ENCODE peak calls at places on chromosome 19, in six cellular contexts. One of them, this sample, is unnamed.

GRCh38 chr19:6086081-6086858 is 24.0 kb downstream of the RFX2 start:
- DNase-seq in IMR-90: peak
- DNase-seq in H1: no peak
- DNase-seq in H9: no peak
- DNase-seq in neuronal stem cell: no peak
- DNase-seq in mesendoderm: no peak
- DNase-seq in this sample: peak

GRCh38 chr19:50356691-50357177 is 8.7 kb downstream of the NAPSA start:
- DNase-seq in H1: no peak
- DNase-seq in IMR-90: no peak
- DNase-seq in H9: no peak
- DNase-seq in neuronal stem cell: no peak
- DNase-seq in mesendoderm: no peak
- DNase-seq in this sample: no peak

GRCh38 chr19:37931941-37932655 is 25.1 kb downstream of the SIPA1L3 start:
- DNase-seq in H1: peak
- DNase-seq in H9: peak
- DNase-seq in mesendoderm: peak
- DNase-seq in IMR-90: peak
- DNase-seq in neuronal stem cell: peak
- DNase-seq in this sample: peak

GRCh38 chr19:54561840-54562239 is 11.8 kb upstream of the LILRA2 start:
- DNase-seq in H1: no peak
- DNase-seq in IMR-90: no peak
- DNase-seq in neuronal stem cell: no peak
- DNase-seq in H9: no peak
- DNase-seq in mesendoderm: no peak
- DNase-seq in this sample: no peak

GRCh38 chr19:45560686-45561085 is 23.9 kb downstream of the OPA3 start:
- DNase-seq in H9: no peak
- DNase-seq in H1: no peak
- DNase-seq in IMR-90: no peak
- DNase-seq in neuronal stem cell: no peak
- DNase-seq in mesendoderm: no peak
- DNase-seq in this sample: no peak

GRCh38 chr19:30444686-30445232 is 72.6 kb downstream of the ZNF536 start:
- DNase-seq in IMR-90: no peak
- DNase-seq in neuronal stem cell: no peak
- DNase-seq in H9: no peak
- DNase-seq in H1: no peak
- DNase-seq in mesendoderm: no peak
- DNase-seq in this sample: no peak

GRCh38 chr19:16677060-16677459 is 16.1 kb downstream of the TMEM38A start:
- DNase-seq in IMR-90: no peak
- DNase-seq in H1: no peak
- DNase-seq in neuronal stem cell: no peak
- DNase-seq in mesendoderm: no peak
- DNase-seq in H9: no peak
- DNase-seq in this sample: no peak

GRCh38 chr19:1173160-1173844 is 766 bp downstream of the SBNO2 start:
- DNase-seq in neuronal stem cell: no peak
- DNase-seq in H1: no peak
- DNase-seq in H9: no peak
- DNase-seq in IMR-90: no peak
- DNase-seq in mesendoderm: no peak
- DNase-seq in this sample: peak

GRCh38 chr19:46378268-46378667 is 31.4 kb downstream of the PPP5C start:
- DNase-seq in H9: no peak
- DNase-seq in mesendoderm: no peak
- DNase-seq in H1: no peak
- DNase-seq in neuronal stem cell: no peak
- DNase-seq in IMR-90: peak
- DNase-seq in this sample: peak

GRCh38 chr19:22945560-22945959 is 57.4 kb downstream of the ZNF728 start:
- DNase-seq in H1: no peak
- DNase-seq in mesendoderm: peak
- DNase-seq in neuronal stem cell: peak
- DNase-seq in H9: no peak
- DNase-seq in IMR-90: peak
- DNase-seq in this sample: peak

GRCh38 chr19:50803633-50804419 is 13.6 kb downstream of the ACP4 start:
- DNase-seq in mesendoderm: no peak
- DNase-seq in IMR-90: no peak
- DNase-seq in H9: no peak
- DNase-seq in H1: no peak
- DNase-seq in neuronal stem cell: no peak
- DNase-seq in this sample: peak

GRCh38 chr19:13120817-13121216 is 2.8 kb downstream of the NACC1 start:
- DNase-seq in H9: no peak
- DNase-seq in neuronal stem cell: no peak
- DNase-seq in IMR-90: peak
- DNase-seq in mesendoderm: no peak
- DNase-seq in H1: no peak
- DNase-seq in this sample: peak

GRCh38 chr19:7372810-7373209 is 24.1 kb downstream of the ARHGEF18 start:
- DNase-seq in H1: no peak
- DNase-seq in mesendoderm: no peak
- DNase-seq in IMR-90: no peak
- DNase-seq in H9: no peak
- DNase-seq in neuronal stem cell: no peak
- DNase-seq in this sample: no peak
- H3K4ac ChIP-seq in H1: no peak
- H3K4ac ChIP-seq in mesendoderm: no peak
- H3K4ac ChIP-seq in IMR-90: no peak
- H3K4ac ChIP-seq in H9: no peak
- H3K4ac ChIP-seq in neuronal stem cell: no peak
- H3K4ac ChIP-seq in this sample: no peak

DNA sequence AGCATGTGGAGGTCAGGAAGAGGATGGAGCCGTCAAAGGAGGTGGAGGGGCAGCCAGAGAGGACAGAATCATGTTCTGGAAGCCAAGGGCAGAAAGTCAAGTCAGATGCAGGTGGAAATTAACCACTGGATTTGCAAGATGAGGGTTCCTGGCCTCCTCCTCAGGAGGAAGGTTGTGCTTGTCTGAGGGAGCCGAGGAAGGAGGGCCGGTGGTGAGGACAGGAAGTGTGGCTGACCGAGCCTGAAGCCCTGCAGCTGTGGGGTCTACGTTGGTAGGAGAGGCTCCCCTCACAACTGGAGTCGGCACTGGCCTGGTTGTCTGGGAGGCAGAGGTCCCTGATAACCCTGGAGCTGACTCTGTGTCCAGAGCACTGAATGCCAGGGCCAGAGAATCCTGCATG is 15.4 kb upstream of the DHDH start:
- DNase-seq in IMR-90: no peak
- DNase-seq in H1: no peak
- DNase-seq in H9: no peak
- DNase-seq in mesendoderm: no peak
- DNase-seq in neuronal stem cell: no peak
- DNase-seq in this sample: no peak
- H2BK15ac ChIP-seq in IMR-90: no peak
- H2BK15ac ChIP-seq in H1: no peak
- H2BK15ac ChIP-seq in H9: no peak
- H2BK15ac ChIP-seq in mesendoderm: no peak
- H2BK15ac ChIP-seq in neuronal stem cell: no peak
- H2BK15ac ChIP-seq in this sample: no peak

DNA sequence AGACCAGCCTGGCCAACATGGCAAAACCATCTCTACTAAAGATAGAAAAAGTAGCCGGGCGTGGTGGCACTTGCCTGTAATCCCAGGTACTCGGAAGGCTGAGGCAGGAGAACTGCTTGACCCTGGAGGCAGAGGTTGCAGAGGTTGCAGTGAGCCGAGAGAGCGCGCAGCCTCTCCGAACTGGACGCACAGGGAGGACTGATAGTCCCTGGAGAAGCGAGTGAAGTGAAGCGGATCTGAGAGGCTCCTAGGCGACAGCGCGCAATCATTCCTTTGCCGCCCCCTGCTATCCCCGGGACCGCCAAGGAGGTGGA is 233 bp downstream of the ZNF561 start:
- DNase-seq in mesendoderm: no peak
- DNase-seq in H9: no peak
- DNase-seq in neuronal stem cell: no peak
- DNase-seq in IMR-90: no peak
- DNase-seq in H1: no peak
- DNase-seq in this sample: no peak
- H4K8ac ChIP-seq in mesendoderm: no peak
- H4K8ac ChIP-seq in H9: no peak
- H4K8ac ChIP-seq in neuronal stem cell: no peak
- H4K8ac ChIP-seq in IMR-90: peak
- H4K8ac ChIP-seq in H1: peak
- H4K8ac ChIP-seq in this sample: peak

DNA sequence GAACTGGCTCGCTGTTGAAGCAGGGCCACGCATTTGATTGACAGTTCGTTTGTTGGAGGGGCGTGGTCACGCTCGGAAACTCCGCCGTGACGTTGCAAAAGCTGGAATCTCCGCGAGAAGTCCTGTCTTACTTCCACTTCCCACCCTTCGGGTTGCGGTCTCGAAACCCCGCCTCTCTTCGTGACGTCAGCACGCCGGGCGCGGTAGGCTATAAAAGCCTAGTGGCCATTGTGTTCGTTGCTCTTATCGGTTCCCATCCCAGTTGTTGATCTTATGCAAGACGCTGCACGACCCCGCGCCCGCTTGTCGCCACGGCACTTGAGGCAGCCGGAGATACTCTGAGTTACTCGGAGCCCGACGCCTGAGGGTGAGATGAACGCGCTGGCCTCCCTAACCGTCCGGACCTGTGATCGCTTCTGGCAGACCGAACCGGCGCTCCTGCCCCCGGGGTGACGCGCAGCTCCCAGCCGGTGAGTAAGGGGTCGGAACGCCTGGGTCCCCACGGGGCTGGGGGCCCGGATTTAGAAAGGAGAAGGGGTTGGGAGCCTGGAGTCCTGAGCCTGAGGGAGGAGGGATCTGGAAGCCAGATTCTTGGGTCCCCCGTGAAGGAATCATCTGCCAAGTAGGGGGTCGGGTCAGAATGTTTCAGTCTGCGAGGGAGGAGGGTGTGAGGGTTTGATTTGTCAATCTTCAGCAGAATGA is at the start of gene PPP1R15A:
- DNase-seq in neuronal stem cell: peak
- DNase-seq in H1: peak
- DNase-seq in mesendoderm: peak
- DNase-seq in IMR-90: peak
- DNase-seq in H9: peak
- DNase-seq in this sample: peak
- H3K4ac ChIP-seq in neuronal stem cell: peak
- H3K4ac ChIP-seq in H1: peak
- H3K4ac ChIP-seq in mesendoderm: peak
- H3K4ac ChIP-seq in IMR-90: peak
- H3K4ac ChIP-seq in H9: peak
- H3K4ac ChIP-seq in this sample: peak

GRCh38 chr19:3636962-3637361 is 10.4 kb upstream of the CACTIN start:
- DNase-seq in H1: no peak
- DNase-seq in mesendoderm: no peak
- DNase-seq in IMR-90: no peak
- DNase-seq in neuronal stem cell: no peak
- DNase-seq in H9: no peak
- DNase-seq in this sample: no peak

GRCh38 chr19:3637621-3638020 is 11.0 kb upstream of the CACTIN start:
- DNase-seq in H1: no peak
- DNase-seq in H9: no peak
- DNase-seq in neuronal stem cell: no peak
- DNase-seq in mesendoderm: no peak
- DNase-seq in IMR-90: no peak
- DNase-seq in this sample: no peak

GRCh38 chr19:3636506-3636905 is 9.9 kb upstream of the CACTIN start:
- DNase-seq in neuronal stem cell: no peak
- DNase-seq in IMR-90: no peak
- DNase-seq in mesendoderm: no peak
- DNase-seq in H9: no peak
- DNase-seq in H1: no peak
- DNase-seq in this sample: no peak

GRCh38 chr19:3639479-3639878 is 12.9 kb upstream of the CACTIN start:
- DNase-seq in IMR-90: no peak
- DNase-seq in mesendoderm: no peak
- DNase-seq in H1: no peak
- DNase-seq in H9: no peak
- DNase-seq in neuronal stem cell: no peak
- DNase-seq in this sample: no peak

DNA sequence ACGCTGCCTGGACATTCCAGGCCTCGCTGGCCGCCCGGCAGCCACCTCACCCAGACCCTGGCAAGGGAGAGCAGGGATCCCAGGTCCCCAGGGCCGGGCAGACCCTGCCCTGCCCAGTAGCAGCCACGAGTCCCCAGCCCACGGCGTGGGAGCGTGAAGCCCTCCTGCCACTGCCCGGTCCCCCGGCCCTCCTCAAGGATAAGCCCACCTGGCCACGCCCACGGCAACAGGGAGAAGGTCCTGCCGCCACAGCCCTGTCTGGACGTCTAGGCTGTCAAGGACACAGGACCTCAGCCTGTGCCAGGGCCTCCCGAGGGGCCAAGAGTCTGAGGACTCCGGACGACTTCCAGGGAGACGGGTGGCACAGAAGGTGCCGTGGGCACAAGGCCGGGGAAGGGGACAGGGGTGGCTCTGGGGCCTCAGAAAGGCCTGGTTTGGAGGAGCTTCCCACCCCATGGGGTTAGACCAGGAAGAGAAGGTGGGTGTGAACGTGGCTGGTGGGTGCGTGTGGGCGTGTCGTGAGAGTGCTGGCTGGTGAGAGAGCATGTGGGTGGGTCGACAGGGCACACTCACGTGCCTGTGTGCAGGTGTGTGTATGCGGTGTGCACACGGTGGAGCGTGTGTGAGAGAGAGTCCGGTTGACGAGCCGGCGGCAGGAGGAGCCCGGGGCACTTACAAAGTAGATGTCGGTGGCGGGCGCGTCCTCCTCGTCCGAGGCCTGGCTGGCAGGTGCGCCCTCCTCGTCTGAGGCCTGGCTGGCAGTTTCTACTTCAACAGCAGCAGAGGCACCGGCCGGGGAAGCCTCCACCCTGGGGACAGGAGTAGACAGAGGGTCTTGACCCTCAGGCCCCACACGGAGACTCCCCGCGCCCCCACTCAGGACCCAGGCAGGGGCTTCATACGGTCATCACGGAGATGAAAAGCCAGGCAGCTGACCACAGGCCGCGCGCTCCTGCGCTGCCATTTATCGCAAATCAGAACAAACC is 11.9 kb upstream of the CACTIN start:
- DNase-seq in IMR-90: no peak
- DNase-seq in H9: no peak
- DNase-seq in neuronal stem cell: no peak
- DNase-seq in H1: no peak
- DNase-seq in mesendoderm: no peak
- DNase-seq in this sample: no peak
- H2BK15ac ChIP-seq in IMR-90: no peak
- H2BK15ac ChIP-seq in H9: no peak
- H2BK15ac ChIP-seq in neuronal stem cell: no peak
- H2BK15ac ChIP-seq in H1: no peak
- H2BK15ac ChIP-seq in mesendoderm: no peak
- H2BK15ac ChIP-seq in this sample: no peak

GRCh38 chr19:34481861-34482379 is 362 bp downstream of the WTIP start:
- DNase-seq in neuronal stem cell: no peak
- DNase-seq in mesendoderm: no peak
- DNase-seq in H1: no peak
- DNase-seq in IMR-90: no peak
- DNase-seq in H9: no peak
- DNase-seq in this sample: peak
- H4K8ac ChIP-seq in neuronal stem cell: no peak
- H4K8ac ChIP-seq in mesendoderm: peak
- H4K8ac ChIP-seq in H1: peak
- H4K8ac ChIP-seq in IMR-90: no peak
- H4K8ac ChIP-seq in H9: no peak
- H4K8ac ChIP-seq in this sample: peak

GRCh38 chr19:3157096-3157845 is 21.3 kb upstream of the S1PR4 start:
- DNase-seq in H9: no peak
- DNase-seq in H1: no peak
- DNase-seq in IMR-90: no peak
- DNase-seq in neuronal stem cell: no peak
- DNase-seq in mesendoderm: no peak
- DNase-seq in this sample: no peak
- H3K4ac ChIP-seq in H9: no peak
- H3K4ac ChIP-seq in H1: no peak
- H3K4ac ChIP-seq in IMR-90: no peak
- H3K4ac ChIP-seq in neuronal stem cell: no peak
- H3K4ac ChIP-seq in mesendoderm: no peak
- H3K4ac ChIP-seq in this sample: peak

This sample was measured in mesenchymal stem cell.